ENCODE peak calls at places on chromosomes 2 and 18, in ten cellular contexts. T is IMR-90; U is activated B cell treated with CpG ODN at 0.5 μM for 24 hours; A is MCF 10A; B is HCT116; W is CD4-positive, alpha-beta T cell; Q is neural progenitor cell; F is CD8-positive, alpha-beta T cell; I is ovary; L is heart left ventricle. N is an unnamed sample.

GRCh38 chr2:72155737-72156136 is 8.1 kb upstream of the CYP26B1 start:
- DNase-seq in T (no peak), U (no peak), A (no peak), B (no peak), W (no peak), Q (no peak), F (no peak), I (no peak), L (no peak), N (no peak)

GRCh38 chr2:24021122-24021998 is 11.5 kb downstream of the MFSD2B start:
- DNase-seq in T (no peak), U (no peak), A (peak; percentile 79), B (no peak), W (peak; percentile 6), Q (peak; percentile 57), F (no peak), I (no peak), L (no peak), N (peak; percentile 58)

GRCh38 chr18:63063171-63063570 is 256.4 kb downstream of the BCL2 start:
- DNase-seq in T (peak; percentile 15), U (no peak), A (peak; percentile 18), B (no peak), W (no peak), Q (no peak), F (no peak), I (no peak), L (no peak), N (no peak)

GRCh38 chr2:25379535-25379934 is 37.8 kb upstream of the DNMT3A start:
- DNase-seq in T (no peak), U (peak; percentile 10), A (no peak), B (no peak), W (no peak), Q (no peak), F (no peak), I (no peak), L (no peak), N (no peak)

GRCh38 chr2:177029075-177029474 is 183.5 kb upstream of the HNRNPA3 start:
- DNase-seq in T (no peak), U (no peak), A (no peak), B (no peak), W (no peak), Q (no peak), F (no peak), I (no peak), L (no peak), N (no peak)

GRCh38 chr2:232340171-232340935 is 38.2 kb upstream of the ALPP start:
- DNase-seq in T (no peak), U (no peak), A (no peak), B (no peak), W (no peak), Q (no peak), F (no peak), I (no peak), L (no peak), N (no peak)

GRCh38 chr2:240997141-240997855 is 1.1 kb upstream of the SNED1 start:
- DNase-seq in T (no peak), U (no peak), A (no peak), B (no peak), W (no peak), Q (no peak), F (no peak), I (no peak), L (peak; percentile 25), N (no peak)

GRCh38 chr2:174074831-174075230 is 109.7 kb upstream of the SP3 start:
- DNase-seq in T (no peak), U (no peak), A (no peak), B (no peak), W (no peak), Q (no peak), F (no peak), I (no peak), L (no peak), N (no peak)

GRCh38 chr2:240929364-240930095 is 23.4 kb downstream of the CROCC2 start:
- DNase-seq in T (no peak), U (no peak), A (no peak), B (no peak), W (no peak), Q (no peak), F (no peak), I (peak; percentile 7), L (no peak), N (no peak)

GRCh38 chr2:55224761-55225261 is 7.3 kb downstream of the CLHC1 start:
- DNase-seq in T (no peak), U (peak; percentile 21), A (no peak), B (no peak), W (no peak), Q (peak; percentile 14), F (no peak), I (peak; percentile 20), L (no peak), N (peak; percentile 11)

GRCh38 chr18:5900249-5900648 is 4.9 kb upstream of the TMEM200C start:
- DNase-seq in T (peak; percentile 75), U (no peak), A (no peak), B (no peak), W (no peak), Q (no peak), F (no peak), I (no peak), L (no peak), N (no peak)

GRCh38 chr2:133063792-133064191 is 393.8 kb upstream of the LYPD1 start:
- DNase-seq in T (peak; percentile 72), U (no peak), A (peak; percentile 38), B (no peak), W (no peak), Q (peak; percentile 85), F (no peak), I (no peak), L (no peak), N (peak; percentile 54)

GRCh38 chr2:241389697-241390096 is 33.6 kb downstream of the FARP2 start:
- DNase-seq in T (no peak), U (no peak), A (no peak), B (no peak), W (no peak), Q (no peak), F (no peak), I (no peak), L (no peak), N (no peak)

GRCh38 chr2:3243804-3244203 is 133.8 kb downstream of the EIPR1 start:
- DNase-seq in T (no peak), U (no peak), A (no peak), B (no peak), W (no peak), Q (no peak), F (no peak), I (no peak), L (no peak), N (no peak)

GRCh38 chr2:22037274-22037673 is 913.5 kb downstream of the TDRD15 start:
- DNase-seq in T (no peak), U (no peak), A (no peak), B (no peak), W (no peak), Q (no peak), F (no peak), I (peak; percentile 13), L (no peak), N (no peak)

GRCh38 chr2:209526541-209526940 is 102.7 kb downstream of the MAP2 start:
- DNase-seq in T (peak; percentile 7), U (no peak), A (no peak), B (no peak), W (no peak), Q (no peak), F (no peak), I (no peak), L (no peak), N (no peak)

GRCh38 chr2:50952596-50952995 is 79.3 kb downstream of the NRXN1 start:
- DNase-seq in T (peak; percentile 67), U (no peak), A (peak; percentile 85), B (peak; percentile 16), W (no peak), Q (no peak), F (no peak), I (no peak), L (no peak), N (no peak)

DNA sequence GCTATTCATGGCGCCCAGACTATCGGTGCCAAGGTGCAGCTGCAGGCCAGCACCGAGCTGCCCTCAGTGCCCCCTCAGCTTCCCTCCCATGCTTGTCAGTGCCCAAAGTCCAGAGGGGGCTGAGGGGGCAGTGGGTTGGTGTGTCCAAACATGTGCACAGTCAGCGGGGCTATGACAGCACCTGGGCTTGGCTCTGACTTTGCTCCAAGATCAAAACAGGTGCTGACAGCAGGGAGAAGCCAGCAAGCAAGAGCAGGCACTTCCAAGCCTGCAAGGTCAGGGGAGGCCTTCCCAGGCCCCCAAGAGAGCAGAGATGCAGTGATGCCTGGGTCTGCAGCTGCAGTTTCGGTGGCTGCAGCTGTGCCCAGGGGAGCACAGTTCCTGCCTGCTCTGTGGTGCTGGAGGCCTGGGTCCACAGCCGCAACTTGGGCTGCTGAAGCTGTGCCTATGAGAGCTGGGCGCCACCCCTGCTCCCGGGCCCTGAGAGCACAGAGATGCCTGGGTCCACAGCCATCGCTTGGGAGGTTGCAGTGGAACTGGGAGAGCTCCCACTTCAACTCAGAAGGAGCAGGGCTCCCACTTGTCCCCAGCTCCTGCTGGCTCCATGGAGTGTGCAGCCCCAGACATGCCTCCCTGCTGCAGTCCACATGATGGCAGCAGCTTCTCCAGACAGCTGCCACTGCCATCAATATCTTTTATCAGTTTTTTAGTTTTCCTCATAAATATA is 775.3 kb upstream of the POU3F3 start:
- DNase-seq in T (no peak), U (no peak), A (no peak), B (no peak), W (no peak), Q (peak; percentile 43), F (no peak), I (no peak), L (no peak), N (no peak)
- TF ChIP-seq CTCF in T (no peak), U (no peak), A (no peak), B (no peak), W (no peak), Q (peak; percentile 56), F (no peak), I (no peak), L (no peak), N (no peak)

GRCh38 chr2:30072250-30072842 is 74.5 kb upstream of the YPEL5 start:
- DNase-seq in T (peak; percentile 72), U (no peak), A (peak; percentile 85), B (peak; percentile 57), W (peak; percentile 29), Q (peak; percentile 86), F (peak; percentile 51), I (peak; percentile 31), L (peak; percentile 51), N (peak; percentile 80)
- TF ChIP-seq CTCF in T (peak; percentile 78), U (no peak), A (peak; percentile 74), B (peak; percentile 56), W (peak; percentile 58), Q (peak; percentile 83), F (peak; percentile 57), I (no peak), L (peak; percentile 66), N (peak; percentile 73)

DNA sequence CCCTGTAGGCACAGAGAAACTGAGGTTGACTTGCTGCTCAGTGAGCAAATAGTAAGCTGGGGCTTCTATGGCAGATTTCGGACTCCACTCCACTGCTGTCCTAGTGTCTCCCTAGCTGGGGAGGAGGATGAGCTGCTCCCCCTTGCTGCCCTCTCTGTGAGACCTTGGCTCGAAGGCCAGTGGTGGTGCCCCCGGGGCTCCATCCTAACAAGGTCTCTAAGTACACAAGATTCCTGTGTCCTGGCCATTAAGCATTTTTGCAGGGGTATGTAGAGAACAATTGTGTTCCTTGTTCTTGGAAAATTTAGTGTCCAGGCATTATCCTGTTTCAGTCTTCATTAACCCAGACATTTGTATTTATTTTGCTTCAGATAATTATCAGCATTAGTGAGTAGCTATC is 21.3 kb upstream of the BCL2L11 start:
- DNase-seq in T (no peak), U (no peak), A (no peak), B (no peak), W (no peak), Q (no peak), F (no peak), I (no peak), L (no peak), N (no peak)
- TF ChIP-seq CTCF in T (no peak), U (no peak), A (no peak), B (no peak), W (no peak), Q (no peak), F (no peak), I (no peak), L (no peak), N (no peak)

GRCh38 chr2:233865838-233866237 is 2.3 kb downstream of the MSL3B start:
- DNase-seq in T (no peak), U (no peak), A (no peak), B (no peak), W (no peak), Q (peak; percentile 21), F (no peak), I (no peak), L (no peak), N (no peak)
- TF ChIP-seq CTCF in T (no peak), U (no peak), A (peak; percentile 14), B (no peak), W (no peak), Q (peak; percentile 42), F (no peak), I (no peak), L (no peak), N (peak; percentile 77)

N was measured in endothelial cell.